ENCODE peak calls at places on chromosomes 12 and 14, in nine cellular contexts. F is fibroblast of lung, E is AG09309, O is IMR-90, G is Panc1, C is cardiac fibroblast, U is heart right ventricle, Z is fibroblast of the aortic adventitia, S is LNCaP clone FGC. A is an unnamed sample.

GRCh38 chr12:101459642-101460346 is 15.3 kb upstream of the SPIC start:
- DNase-seq in F (peak; percentile 34), E (no peak), O (peak; percentile 39), G (peak; percentile 74), C (peak; percentile 5), U (no peak), Z (peak; percentile 21), S (peak; percentile 93), A (peak; percentile 77)

GRCh38 chr14:78595797-78596196 is 425.6 kb downstream of the NRXN3 start:
- DNase-seq in F (no peak), E (no peak), O (no peak), G (no peak), C (no peak), U (no peak), Z (no peak), S (no peak), A (peak; percentile 0)

GRCh38 chr14:64636208-64636979 is 67.8 kb upstream of the PLEKHG3 start:
- DNase-seq in F (peak; percentile 68), E (no peak), O (peak; percentile 67), G (peak; percentile 28), C (peak; percentile 60), U (peak; percentile 66), Z (peak; percentile 63), S (no peak), A (peak; percentile 64)

GRCh38 chr12:62684586-62685295 is 218.1 kb downstream of the MON2 start:
- DNase-seq in F (peak; percentile 77), E (peak; percentile 71), O (no peak), G (no peak), C (peak; percentile 26), U (peak; percentile 68), Z (peak; percentile 89), S (no peak), A (no peak)

GRCh38 chr12:8890313-8891084 is 23.8 kb upstream of the PHC1 start:
- DNase-seq in F (peak; percentile 50), E (no peak), O (peak; percentile 22), G (no peak), C (peak; percentile 61), U (no peak), Z (peak; percentile 64), S (no peak), A (peak; percentile 52)

GRCh38 chr12:57236925-57237652 is 7.6 kb downstream of the SHMT2 start:
- DNase-seq in F (peak; percentile 55), E (no peak), O (no peak), G (no peak), C (peak; percentile 62), U (peak; percentile 71), Z (peak; percentile 66), S (no peak), A (no peak)

GRCh38 chr12:100576311-100577036 is 3.0 kb downstream of the GAS2L3 start:
- DNase-seq in F (peak; percentile 91), E (peak; percentile 67), O (peak; percentile 95), G (peak; percentile 60), C (peak; percentile 90), U (no peak), Z (peak; percentile 76), S (no peak), A (peak; percentile 85)

GRCh38 chr14:63470877-63471565 is 72.2 kb downstream of the PPP2R5E start:
- DNase-seq in F (peak; percentile 85), E (peak; percentile 38), O (peak; percentile 91), G (no peak), C (peak; percentile 78), U (no peak), Z (peak; percentile 81), S (no peak), A (peak; percentile 91)

GRCh38 chr14:91947196-91948184 is at the start of gene FBLN5:
- DNase-seq in F (peak; percentile 90), E (peak; percentile 74), O (peak; percentile 88), G (no peak), C (peak; percentile 81), U (peak; percentile 72), Z (peak; percentile 95), S (no peak), A (peak; percentile 51)

GRCh38 chr14:103284574-103285467 is 49.2 kb upstream of the EIF5 start:
- DNase-seq in F (peak; percentile 49), E (no peak), O (peak; percentile 31), G (no peak), C (peak; percentile 46), U (no peak), Z (peak; percentile 39), S (no peak), A (peak; percentile 41)

GRCh38 chr14:25516838-25517237 is 466.9 kb upstream of the STXBP6 start:
- DNase-seq in F (no peak), E (no peak), O (no peak), G (no peak), C (no peak), U (no peak), Z (no peak), S (no peak), A (no peak)

GRCh38 chr12:131482686-131483085 is 228.2 kb upstream of the SFSWAP start:
- DNase-seq in F (no peak), E (no peak), O (no peak), G (no peak), C (no peak), U (no peak), Z (no peak), S (no peak), A (no peak)

GRCh38 chr12:13154851-13155250 is 41.7 kb upstream of the EMP1 start:
- DNase-seq in F (no peak), E (no peak), O (no peak), G (no peak), C (no peak), U (no peak), Z (peak; percentile 25), S (no peak), A (no peak)

GRCh38 chr12:1906579-1906978 is 11.9 kb downstream of the CACNA2D4 start:
- DNase-seq in F (no peak), E (no peak), O (no peak), G (no peak), C (no peak), U (no peak), Z (no peak), S (no peak), A (no peak)

GRCh38 chr12:6821271-6821673 is 349 bp upstream of the GPR162 start:
- DNase-seq in F (peak; percentile 81), E (no peak), O (peak; percentile 80), G (no peak), C (peak; percentile 64), U (peak; percentile 70), Z (peak; percentile 66), S (no peak), A (peak; percentile 29)

GRCh38 chr14:52013984-52014600 is 24.7 kb downstream of the RTRAF start:
- DNase-seq in F (no peak), E (no peak), O (no peak), G (no peak), C (no peak), U (no peak), Z (no peak), S (no peak), A (no peak)

GRCh38 chr12:124434951-124435805 is 132.2 kb downstream of the NCOR2 start:
- DNase-seq in F (no peak), E (no peak), O (no peak), G (no peak), C (no peak), U (no peak), Z (no peak), S (no peak), A (no peak)
- TF ChIP-seq CTCF in F (no peak), E (no peak), O (no peak), G (no peak), C (no peak), U (no peak), Z (no peak), S (no peak), A (no peak)

GRCh38 chr12:69824956-69825355 is at the start of gene MYRFL:
- DNase-seq in F (no peak), E (no peak), O (no peak), G (no peak), C (no peak), U (no peak), Z (no peak), S (no peak), A (no peak)
- TF ChIP-seq CTCF in F (no peak), E (no peak), O (no peak), G (no peak), C (no peak), U (no peak), Z (no peak), S (no peak), A (no peak)

GRCh38 chr12:117121456-117121855 is 22.2 kb upstream of the TESC start:
- DNase-seq in F (no peak), E (no peak), O (no peak), G (no peak), C (no peak), U (no peak), Z (no peak), S (no peak), A (no peak)

GRCh38 chr12:117114784-117115183 is 15.6 kb upstream of the TESC start:
- DNase-seq in F (no peak), E (no peak), O (no peak), G (no peak), C (no peak), U (no peak), Z (no peak), S (no peak), A (no peak)

GRCh38 chr12:117118838-117119591 is 19.8 kb upstream of the TESC start:
- DNase-seq in F (no peak), E (no peak), O (no peak), G (no peak), C (no peak), U (no peak), Z (no peak), S (no peak), A (no peak)

GRCh38 chr12:117120787-117121186 is 21.6 kb upstream of the TESC start:
- DNase-seq in F (no peak), E (no peak), O (no peak), G (no peak), C (no peak), U (no peak), Z (no peak), S (no peak), A (no peak)

GRCh38 chr12:117119592-117120198 is 20.5 kb upstream of the TESC start:
- DNase-seq in F (no peak), E (no peak), O (no peak), G (peak; percentile 22), C (peak; percentile 36), U (no peak), Z (no peak), S (no peak), A (peak; percentile 31)
- TF ChIP-seq CTCF in F (peak; percentile 62), E (peak; percentile 59), O (peak; percentile 57), G (peak; percentile 86), C (peak; percentile 66), U (peak; percentile 65), Z (peak; percentile 58), S (peak; percentile 81), A (peak; percentile 55)

DNA sequence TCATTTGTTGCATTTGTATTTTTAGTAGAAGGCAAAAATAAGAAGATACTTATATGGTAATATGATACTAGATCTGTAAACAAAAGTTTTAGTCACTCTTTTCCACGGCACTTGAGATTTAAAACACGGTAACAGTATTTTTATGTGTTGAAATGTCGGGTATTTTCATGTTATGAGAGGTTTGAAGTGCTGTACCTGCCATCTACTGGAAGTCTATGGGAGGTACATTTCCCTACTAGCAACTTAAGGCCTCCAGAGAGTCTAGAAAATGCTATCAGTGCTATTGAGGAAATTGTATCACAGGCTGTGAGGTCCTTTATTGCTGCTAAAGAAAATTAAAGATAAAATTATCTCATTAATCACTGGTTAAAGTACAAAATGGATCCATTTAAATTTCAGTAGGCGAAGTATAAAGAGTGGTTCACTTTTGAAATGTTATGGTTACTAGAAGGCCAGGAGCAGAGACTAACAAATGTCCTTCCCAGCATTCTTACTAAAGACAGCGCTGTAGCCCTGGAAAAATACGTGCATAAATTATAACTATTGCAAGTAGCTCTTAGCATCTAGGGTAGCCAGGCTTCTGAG is 77.6 kb upstream of the PRKD1 start:
- DNase-seq in F (peak; percentile 88), E (peak; percentile 52), O (peak; percentile 89), G (peak; percentile 15), C (peak; percentile 87), U (no peak), Z (peak; percentile 82), S (peak; percentile 88), A (peak; percentile 69)
- TF ChIP-seq CTCF in F (peak; percentile 76), E (peak; percentile 74), O (peak; percentile 87), G (peak; percentile 66), C (peak; percentile 77), U (peak; percentile 57), Z (peak; percentile 85), S (peak; percentile 83), A (peak; percentile 78)

A was measured in epithelial cell of esophagus.